ENCODE peak calls at places on chromosomes 2 and 18, in four cellular contexts. U is body of pancreas, L is Peyer's patch, H is testis. Y is an unnamed sample.

GRCh38 chr2:196293751-196294486 is 122.5 kb upstream of the STK17B start:
- DNase-seq in U (no peak), L (no peak), H (no peak), Y (no peak)

GRCh38 chr2:217790681-217791392 is 212.0 kb downstream of the TNS1 start:
- DNase-seq in U (no peak), L (no peak), H (no peak), Y (no peak)

GRCh38 chr18:63508634-63509033 is 31.9 kb downstream of the SERPINB5 start:
- DNase-seq in U (no peak), L (no peak), H (no peak), Y (no peak)

GRCh38 chr18:28177828-28178635 is 1.1 kb upstream of the CDH2 start:
- DNase-seq in U (peak), L (no peak), H (peak), Y (peak)

GRCh38 chr2:226135861-226136548 is 663.6 kb downstream of the IRS1 start:
- DNase-seq in U (no peak), L (no peak), H (no peak), Y (no peak)

GRCh38 chr2:24080721-24081120 is 3.9 kb downstream of the TP53I3 start:
- DNase-seq in U (no peak), L (no peak), H (no peak), Y (no peak)

GRCh38 chr18:7684966-7685365 is 117.8 kb downstream of the PTPRM start:
- DNase-seq in U (no peak), L (no peak), H (no peak), Y (peak)

GRCh38 chr2:128369126-128369555 is 50.5 kb upstream of the HS6ST1 start:
- DNase-seq in U (no peak), L (no peak), H (peak), Y (no peak)

GRCh38 chr18:58005885-58006523 is 38.0 kb upstream of the NEDD4L start:
- DNase-seq in U (no peak), L (no peak), H (no peak), Y (no peak)

GRCh38 chr18:43563780-43564179 is 286.5 kb upstream of the SYT4 start:
- DNase-seq in U (peak), L (no peak), H (peak), Y (no peak)

GRCh38 chr18:3810271-3810670 is 360.3 kb downstream of the TGIF1 start:
- DNase-seq in U (no peak), L (no peak), H (no peak), Y (no peak)

GRCh38 chr2:171390941-171391516 is 42.8 kb downstream of the METTL8 start:
- DNase-seq in U (no peak), L (no peak), H (no peak), Y (no peak)

GRCh38 chr2:75540994-75541393 is 19.7 kb downstream of the EVA1A start:
- DNase-seq in U (no peak), L (no peak), H (no peak), Y (no peak)

GRCh38 chr18:58355243-58355642 is 273.6 kb downstream of the ALPK2 start:
- DNase-seq in U (no peak), L (no peak), H (no peak), Y (no peak)

GRCh38 chr2:203737360-203737759 is 30.9 kb downstream of the CD28 start:
- DNase-seq in U (no peak), L (no peak), H (no peak), Y (no peak)

GRCh38 chr18:25005602-25006375 is 346.2 kb downstream of the ZNF521 start:
- DNase-seq in U (no peak), L (no peak), H (no peak), Y (no peak)

GRCh38 chr2:58521803-58522602 is 280.9 kb upstream of the FANCL start:
- DNase-seq in U (no peak), L (no peak), H (no peak), Y (no peak)

GRCh38 chr2:62197017-62197586 is 1.2 kb downstream of the B3GNT2 start:
- DNase-seq in U (peak), L (peak), H (no peak), Y (no peak)

GRCh38 chr18:57051586-57052044 is 95.3 kb upstream of the BOD1L2 start:
- DNase-seq in U (no peak), L (no peak), H (no peak), Y (no peak)

GRCh38 chr2:203934006-203934632 is 2.4 kb upstream of the ICOS start:
- DNase-seq in U (no peak), L (peak), H (no peak), Y (no peak)

GRCh38 chr2:237674731-237675276 is 47.4 kb downstream of the LRRFIP1 start:
- DNase-seq in U (peak), L (peak), H (peak), Y (peak)

GRCh38 chr2:30756971-30757370 is 50.3 kb downstream of the CAPN13 start:
- DNase-seq in U (no peak), L (no peak), H (no peak), Y (no peak)

GRCh38 chr2:217412299-217412698 is 552.4 kb upstream of the TNP1 start:
- DNase-seq in U (no peak), L (no peak), H (no peak), Y (no peak)

GRCh38 chr2:99066075-99066557 is 75.4 kb upstream of the C2orf15 start:
- DNase-seq in U (peak), L (no peak), H (no peak), Y (no peak)

GRCh38 chr18:48300463-48300961 is 108.7 kb downstream of the ZBTB7C start:
- DNase-seq in U (no peak), L (no peak), H (no peak), Y (no peak)

GRCh38 chr2:207416936-207417718 is 112.6 kb upstream of the CREB1 start:
- DNase-seq in U (no peak), L (no peak), H (no peak), Y (no peak)

GRCh38 chr2:149143734-149144133 is 105.2 kb downstream of the LYPD6B start:
- DNase-seq in U (no peak), L (no peak), H (no peak), Y (no peak)

GRCh38 chr2:30332791-30333453 is 101.6 kb downstream of the LBH start:
- DNase-seq in U (no peak), L (no peak), H (no peak), Y (no peak)

GRCh38 chr2:227789803-227790202 is 23.8 kb upstream of the CCL20 start:
- DNase-seq in U (no peak), L (no peak), H (no peak), Y (no peak)

GRCh38 chr2:223788826-223789225 is 48.6 kb downstream of the AP1S3 start:
- DNase-seq in U (no peak), L (no peak), H (no peak), Y (no peak)

GRCh38 chr2:10220516-10221391 is 82.0 kb upstream of the HPCAL1 start:
- DNase-seq in U (no peak), L (no peak), H (no peak), Y (peak)

GRCh38 chr2:200476836-200477235 is 33.0 kb downstream of the KCTD18 start:
- DNase-seq in U (no peak), L (no peak), H (no peak), Y (no peak)

DNA sequence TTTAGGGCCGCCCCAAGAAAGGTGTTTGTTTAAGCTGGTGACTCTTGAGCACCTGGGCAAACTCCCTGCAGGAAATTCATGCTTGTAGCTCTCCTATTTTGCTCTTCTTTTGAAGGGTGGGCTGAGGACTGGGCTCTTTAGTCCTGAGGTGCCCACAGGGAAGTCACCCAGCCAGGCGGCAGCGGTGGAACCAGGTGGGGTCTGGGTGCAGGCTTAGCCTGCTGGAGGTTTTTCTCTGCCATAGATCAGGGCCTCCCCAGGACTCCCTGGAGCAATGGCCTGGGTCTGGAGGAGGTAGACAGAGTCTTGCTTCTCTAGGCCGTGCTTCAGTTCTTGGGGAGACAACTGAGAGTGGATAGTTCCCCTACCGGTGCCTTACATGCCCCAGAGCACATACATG is 99.9 kb downstream of the CLIP4 start:
- DNase-seq in U (no peak), L (no peak), H (no peak), Y (no peak)
- TF ChIP-seq POLR2A in U (no peak), L (no peak), H (no peak), Y (no peak)

GRCh38 chr2:164777847-164778246 is 63.8 kb downstream of the COBLL1 start:
- DNase-seq in U (no peak), L (no peak), H (no peak), Y (no peak)
- TF ChIP-seq POLR2A in U (no peak), L (no peak), H (no peak), Y (no peak)

GRCh38 chr2:70188460-70188859 is 2.4 kb downstream of the C2orf42 start:
- DNase-seq in U (no peak), L (no peak), H (no peak), Y (no peak)
- TF ChIP-seq POLR2A in U (no peak), L (no peak), H (no peak), Y (no peak)

DNA sequence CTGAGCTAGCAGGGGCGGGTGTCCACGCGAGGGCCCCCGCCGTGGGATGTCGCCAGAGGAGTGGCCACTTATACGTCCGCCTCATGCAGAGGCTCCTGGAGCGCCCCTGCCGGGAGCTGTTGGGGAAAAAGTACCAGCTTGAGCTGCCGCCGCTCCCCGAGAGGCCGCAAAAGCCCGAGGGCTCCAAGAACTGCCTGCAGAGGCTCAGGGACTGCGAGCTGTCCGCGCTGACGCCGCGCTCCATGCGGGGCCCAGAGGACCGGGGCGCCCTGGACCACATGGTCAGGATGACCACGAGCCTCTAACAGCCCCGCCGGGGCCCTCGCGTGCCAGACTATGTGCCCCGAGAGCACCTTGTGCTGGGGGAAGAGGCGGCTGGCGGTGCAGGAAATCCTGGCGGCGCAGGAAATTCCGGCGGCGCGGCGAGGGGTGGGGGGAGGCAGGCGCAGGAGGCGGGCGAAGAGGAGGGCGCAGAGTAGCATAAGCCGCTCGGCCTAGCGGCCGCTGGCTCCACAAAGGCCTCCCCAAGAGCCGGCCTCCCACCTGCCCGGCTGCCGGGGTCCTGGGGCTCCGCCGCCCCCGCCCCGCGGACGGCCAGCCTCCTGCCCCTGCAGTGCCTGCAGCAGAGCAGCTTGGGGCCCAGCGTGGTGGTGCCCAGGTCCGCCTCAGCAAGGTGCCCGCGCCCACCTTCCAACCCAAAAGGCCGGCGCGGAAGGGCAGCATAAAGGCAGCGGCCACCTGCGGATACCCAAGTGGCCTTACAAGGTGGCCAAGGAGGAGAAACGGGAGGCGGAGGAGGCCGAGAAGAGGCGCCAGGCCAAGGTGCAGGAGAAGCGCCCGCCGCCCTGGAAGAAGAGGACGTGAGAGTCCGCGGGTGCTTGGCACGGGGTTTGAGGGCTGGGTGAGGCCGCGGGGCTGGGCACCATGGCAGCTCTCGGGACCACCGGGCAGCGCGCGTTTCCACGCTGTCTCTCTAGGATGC is 42.1 kb upstream of the TRIM43B start:
- DNase-seq in U (peak), L (peak), H (peak), Y (peak)
- TF ChIP-seq POLR2A in U (peak), L (no peak), H (no peak), Y (peak)